ENCODE peak calls at places on chromosomes 6 and 20, in six cellular contexts. One of them, this sample, is unnamed.

GRCh38 chr6:56521454-56521853 is 121.2 kb downstream of the DST start:
- DNase-seq in AG10803: no peak
- DNase-seq in fibroblast of pulmonary artery: no peak
- DNase-seq in neuronal stem cell: no peak
- DNase-seq in GM06990: no peak
- DNase-seq in right atrium auricular region: no peak
- DNase-seq in this sample: peak

GRCh38 chr6:55953384-55953783 is 78.0 kb upstream of the BMP5 start:
- DNase-seq in AG10803: peak
- DNase-seq in fibroblast of pulmonary artery: peak
- DNase-seq in neuronal stem cell: no peak
- DNase-seq in GM06990: no peak
- DNase-seq in right atrium auricular region: no peak
- DNase-seq in this sample: peak

GRCh38 chr6:84093405-84094049 is 60.0 kb downstream of the MRAP2 start:
- DNase-seq in AG10803: no peak
- DNase-seq in fibroblast of pulmonary artery: no peak
- DNase-seq in neuronal stem cell: no peak
- DNase-seq in GM06990: peak
- DNase-seq in right atrium auricular region: no peak
- DNase-seq in this sample: no peak

GRCh38 chr6:1612902-1613301 is 3.2 kb downstream of the FOXC1 start:
- DNase-seq in AG10803: peak
- DNase-seq in fibroblast of pulmonary artery: peak
- DNase-seq in neuronal stem cell: no peak
- DNase-seq in GM06990: no peak
- DNase-seq in right atrium auricular region: no peak
- DNase-seq in this sample: peak

GRCh38 chr20:58722379-58722778 is 29.8 kb downstream of the NPEPL1 start:
- DNase-seq in AG10803: no peak
- DNase-seq in fibroblast of pulmonary artery: no peak
- DNase-seq in neuronal stem cell: no peak
- DNase-seq in GM06990: no peak
- DNase-seq in right atrium auricular region: no peak
- DNase-seq in this sample: no peak

GRCh38 chr6:54282186-54282585 is 26.1 kb upstream of the TINAG start:
- DNase-seq in AG10803: peak
- DNase-seq in fibroblast of pulmonary artery: peak
- DNase-seq in neuronal stem cell: no peak
- DNase-seq in GM06990: no peak
- DNase-seq in right atrium auricular region: no peak
- DNase-seq in this sample: peak

GRCh38 chr6:124866040-124866439 is 96.2 kb upstream of the RNF217 start:
- DNase-seq in AG10803: no peak
- DNase-seq in fibroblast of pulmonary artery: no peak
- DNase-seq in neuronal stem cell: no peak
- DNase-seq in GM06990: no peak
- DNase-seq in right atrium auricular region: no peak
- DNase-seq in this sample: no peak

GRCh38 chr20:63432577-63433061 is 39.8 kb downstream of the KCNQ2 start:
- DNase-seq in AG10803: no peak
- DNase-seq in fibroblast of pulmonary artery: no peak
- DNase-seq in neuronal stem cell: no peak
- DNase-seq in GM06990: no peak
- DNase-seq in right atrium auricular region: no peak
- DNase-seq in this sample: no peak

GRCh38 chr20:44809380-44810060 is 826 bp downstream of the RIMS4 start:
- DNase-seq in AG10803: no peak
- DNase-seq in fibroblast of pulmonary artery: no peak
- DNase-seq in neuronal stem cell: no peak
- DNase-seq in GM06990: no peak
- DNase-seq in right atrium auricular region: no peak
- DNase-seq in this sample: no peak

GRCh38 chr6:36128793-36129192 is 1.5 kb upstream of the MAPK13 start:
- DNase-seq in AG10803: no peak
- DNase-seq in fibroblast of pulmonary artery: no peak
- DNase-seq in neuronal stem cell: no peak
- DNase-seq in GM06990: no peak
- DNase-seq in right atrium auricular region: no peak
- DNase-seq in this sample: no peak

DNA sequence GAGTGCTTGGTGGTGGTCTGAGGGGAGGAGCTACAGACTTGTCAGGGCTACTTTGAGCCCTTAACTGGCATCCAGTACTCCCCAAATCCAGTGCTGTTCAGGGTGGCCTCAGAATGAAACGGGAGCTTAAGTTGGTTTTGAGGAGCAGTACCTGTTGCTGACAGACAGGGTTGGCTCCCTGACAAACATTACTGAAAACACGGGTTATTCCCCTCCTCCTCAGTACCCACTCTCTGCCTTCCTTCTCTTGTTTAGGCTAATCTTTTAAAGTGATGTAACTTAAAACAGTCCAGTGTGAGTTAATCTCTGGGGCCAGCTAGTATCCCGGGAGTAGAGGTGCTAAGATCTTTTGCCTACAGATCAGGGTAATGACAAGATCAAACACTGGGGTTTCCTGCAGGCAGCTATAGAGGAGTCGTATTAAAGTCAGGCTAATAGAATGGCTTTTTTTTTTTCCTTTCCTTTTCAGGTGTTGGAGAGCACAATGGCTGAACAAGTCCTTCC is 3.7 kb downstream of the TNFAIP3 start:
- DNase-seq in AG10803: no peak
- DNase-seq in fibroblast of pulmonary artery: peak
- DNase-seq in neuronal stem cell: no peak
- DNase-seq in GM06990: peak
- DNase-seq in right atrium auricular region: no peak
- DNase-seq in this sample: no peak
- H3K4me3 ChIP-seq in AG10803: no peak
- H3K4me3 ChIP-seq in fibroblast of pulmonary artery: peak
- H3K4me3 ChIP-seq in neuronal stem cell: no peak
- H3K4me3 ChIP-seq in GM06990: peak
- H3K4me3 ChIP-seq in right atrium auricular region: no peak
- H3K4me3 ChIP-seq in this sample: peak

DNA sequence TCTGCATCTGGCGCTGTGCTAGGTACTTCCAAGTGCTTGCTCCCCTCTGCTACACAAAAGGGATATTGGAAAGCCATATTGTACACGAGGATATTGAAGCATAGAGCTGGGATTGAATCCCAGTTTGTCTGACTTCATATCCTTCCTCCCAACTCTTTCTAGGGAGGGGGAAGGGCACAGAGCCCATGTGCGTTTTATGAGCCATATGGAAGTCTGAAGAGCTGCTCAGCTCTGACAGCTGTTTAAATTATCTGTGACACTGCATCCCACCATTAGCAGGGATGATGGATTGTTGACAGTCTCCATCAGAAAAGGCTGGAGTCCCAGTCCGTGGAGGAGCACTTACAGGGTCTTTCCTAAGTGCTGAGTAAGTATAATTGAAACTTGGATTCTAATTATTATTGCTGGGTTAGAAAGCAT is 18.4 kb downstream of the TIAM2 start:
- DNase-seq in AG10803: no peak
- DNase-seq in fibroblast of pulmonary artery: peak
- DNase-seq in neuronal stem cell: no peak
- DNase-seq in GM06990: no peak
- DNase-seq in right atrium auricular region: no peak
- DNase-seq in this sample: peak
- H3K4me3 ChIP-seq in AG10803: no peak
- H3K4me3 ChIP-seq in fibroblast of pulmonary artery: no peak
- H3K4me3 ChIP-seq in neuronal stem cell: no peak
- H3K4me3 ChIP-seq in GM06990: no peak
- H3K4me3 ChIP-seq in right atrium auricular region: no peak
- H3K4me3 ChIP-seq in this sample: no peak

GRCh38 chr20:38874460-38875169 is 51.6 kb upstream of the FAM83D start:
- DNase-seq in AG10803: no peak
- DNase-seq in fibroblast of pulmonary artery: no peak
- DNase-seq in neuronal stem cell: no peak
- DNase-seq in GM06990: no peak
- DNase-seq in right atrium auricular region: no peak
- DNase-seq in this sample: no peak
- H3K4me3 ChIP-seq in AG10803: no peak
- H3K4me3 ChIP-seq in fibroblast of pulmonary artery: no peak
- H3K4me3 ChIP-seq in neuronal stem cell: no peak
- H3K4me3 ChIP-seq in GM06990: no peak
- H3K4me3 ChIP-seq in right atrium auricular region: no peak
- H3K4me3 ChIP-seq in this sample: no peak

DNA sequence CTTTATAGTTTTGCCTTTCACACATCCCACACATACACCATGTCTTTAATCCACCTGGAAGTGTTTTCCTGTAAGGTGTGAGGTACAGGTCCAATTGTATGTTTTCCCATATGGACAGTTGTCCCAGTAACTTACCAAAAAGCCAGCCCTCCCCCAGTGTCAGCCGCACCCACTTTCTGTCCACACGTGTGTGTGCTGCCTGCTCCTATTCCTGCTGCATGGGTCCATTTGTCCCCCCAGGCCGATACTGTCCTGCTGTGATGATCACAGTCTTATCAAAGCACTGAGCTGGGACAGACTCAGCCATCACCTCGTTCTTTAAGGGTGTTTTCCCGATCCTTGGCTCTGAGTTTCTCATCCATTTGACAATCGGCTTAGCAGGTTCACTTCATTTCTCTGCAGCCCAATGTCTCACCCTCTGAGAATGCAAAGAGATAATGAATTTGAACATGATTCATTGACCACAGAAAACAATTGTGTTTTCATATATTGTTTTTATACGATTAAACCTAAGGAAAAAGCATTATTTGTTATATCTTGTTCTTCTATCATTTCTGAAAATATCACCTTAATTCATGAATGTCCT is 9.6 kb downstream of the VSX1 start:
- DNase-seq in AG10803: no peak
- DNase-seq in fibroblast of pulmonary artery: peak
- DNase-seq in neuronal stem cell: no peak
- DNase-seq in GM06990: no peak
- DNase-seq in right atrium auricular region: peak
- DNase-seq in this sample: no peak
- H3K4me3 ChIP-seq in AG10803: no peak
- H3K4me3 ChIP-seq in fibroblast of pulmonary artery: no peak
- H3K4me3 ChIP-seq in neuronal stem cell: no peak
- H3K4me3 ChIP-seq in GM06990: no peak
- H3K4me3 ChIP-seq in right atrium auricular region: no peak
- H3K4me3 ChIP-seq in this sample: no peak

This sample was measured in fibroblast of mammary gland.